ENCODE peak calls at places on chromosomes 4 and X, in ten cellular contexts. U is EH, Z is lower lobe of right lung, E is dermis microvascular lymphatic vessel endothelial cell, J is GM20000, B is adipocyte, Y is Calu3, D is NCI-H2081, K is GM10248, T is NCI-H1417 treated with DMSO at 0.1 percent for 48 hours. M is an unnamed sample.
A peak's percentile ranks its signal among the peaks of the same experiment; 100 is the strongest.

GRCh38 chr4:44848466-44848865 is 122.1 kb upstream of the GNPDA2 start:
- DNase-seq in U (no peak), Z (no peak), E (no peak), J (no peak), B (no peak), Y (no peak), D (no peak), K (no peak), T (peak; percentile 1), M (no peak)

GRCh38 chr4:27364509-27364908 is 503.9 kb downstream of the STIM2 start:
- DNase-seq in U (no peak), Z (no peak), E (no peak), J (no peak), B (no peak), Y (no peak), D (no peak), K (no peak), T (no peak), M (no peak)

GRCh38 chrX:152405561-152405960 is 45.6 kb downstream of the GABRA3 start:
- DNase-seq in U (no peak), Z (no peak), E (no peak), J (no peak), B (no peak), Y (no peak), D (no peak), K (no peak), T (no peak), M (no peak)

GRCh38 chr4:38034986-38035882 is 75.0 kb downstream of the PTTG2 start:
- DNase-seq in U (peak; percentile 70), Z (no peak), E (peak; percentile 67), J (peak; percentile 69), B (peak; percentile 91), Y (peak; percentile 55), D (peak; percentile 64), K (peak; percentile 70), T (no peak), M (peak; percentile 66)

GRCh38 chr4:55397521-55398321 is 2.0 kb downstream of the TMEM165 start:
- DNase-seq in U (peak; percentile 73), Z (no peak), E (peak; percentile 22), J (no peak), B (peak; percentile 91), Y (no peak), D (peak; percentile 15), K (no peak), T (no peak), M (no peak)

GRCh38 chr4:102787096-102787867 is 26.5 kb upstream of the MANBA start:
- DNase-seq in U (peak; percentile 64), Z (no peak), E (peak; percentile 9), J (no peak), B (peak; percentile 51), Y (no peak), D (no peak), K (no peak), T (no peak), M (no peak)

GRCh38 chr4:122806981-122807679 is 19.5 kb upstream of the FGF2 start:
- DNase-seq in U (peak; percentile 19), Z (no peak), E (no peak), J (no peak), B (no peak), Y (no peak), D (no peak), K (no peak), T (no peak), M (no peak)

GRCh38 chr4:118941799-118942198 is 53.1 kb downstream of the SYNPO2 start:
- DNase-seq in U (peak; percentile 81), Z (no peak), E (no peak), J (no peak), B (no peak), Y (no peak), D (peak; percentile 9), K (no peak), T (no peak), M (no peak)

GRCh38 chr4:179595671-179596410 is 2153.6 kb upstream of the AGA start:
- DNase-seq in U (no peak), Z (no peak), E (no peak), J (no peak), B (no peak), Y (no peak), D (no peak), K (no peak), T (no peak), M (no peak)

GRCh38 chrX:106177106-106177981 is 9.2 kb downstream of the PWWP3B start:
- DNase-seq in U (no peak), Z (no peak), E (no peak), J (no peak), B (no peak), Y (no peak), D (peak; percentile 48), K (no peak), T (no peak), M (no peak)

GRCh38 chrX:47614618-47615017 is 5.0 kb downstream of the SYN1 start:
- DNase-seq in U (no peak), Z (no peak), E (no peak), J (no peak), B (no peak), Y (no peak), D (no peak), K (no peak), T (no peak), M (no peak)

GRCh38 chr4:28427306-28428085 is 1566.9 kb downstream of the STIM2 start:
- DNase-seq in U (peak; percentile 21), Z (no peak), E (no peak), J (no peak), B (peak; percentile 13), Y (no peak), D (no peak), K (no peak), T (no peak), M (no peak)

GRCh38 chr4:1590244-1590643 is 93.9 kb downstream of the FAM53A start:
- DNase-seq in U (no peak), Z (peak; percentile 40), E (no peak), J (no peak), B (no peak), Y (no peak), D (no peak), K (no peak), T (no peak), M (no peak)